ENCODE peak calls at places on chromosomes 12 and 14, in five cellular contexts. Q is fibroblast of mammary gland, C is SIG-M5, R is WTC11, U is SHP77. E is an unnamed sample.

GRCh38 chr12:88897723-88898122 is 317.5 kb upstream of the KITLG start:
- DNase-seq in Q (peak), C (no peak), R (no peak), U (no peak), E (peak)

GRCh38 chr12:87152084-87152483 is 877.1 kb downstream of the C12orf50 start:
- DNase-seq in Q (no peak), C (no peak), R (no peak), U (no peak), E (no peak)

GRCh38 chr14:103016071-103016470 is 41.3 kb downstream of the CDC42BPB start:
- DNase-seq in Q (no peak), C (no peak), R (no peak), U (no peak), E (no peak)

GRCh38 chr14:32738206-32738871 is 200.3 kb upstream of the NPAS3 start:
- DNase-seq in Q (no peak), C (no peak), R (no peak), U (no peak), E (no peak)

GRCh38 chr12:30219047-30219446 is 435.3 kb upstream of the TMTC1 start:
- DNase-seq in Q (peak), C (no peak), R (no peak), U (no peak), E (no peak)

GRCh38 chr12:59155448-59155847 is 235.1 kb upstream of the LRIG3 start:
- DNase-seq in Q (no peak), C (no peak), R (no peak), U (no peak), E (no peak)

GRCh38 chr12:128069359-128069997 is 197.5 kb upstream of the TMEM132C start:
- DNase-seq in Q (peak), C (no peak), R (peak), U (peak), E (peak)

GRCh38 chr14:61104358-61104757 is 123.3 kb downstream of the SLC38A6 start:
- DNase-seq in Q (no peak), C (no peak), R (no peak), U (no peak), E (no peak)

GRCh38 chr12:41141076-41141475 is 47.0 kb upstream of the PDZRN4 start:
- DNase-seq in Q (no peak), C (no peak), R (no peak), U (no peak), E (no peak)

GRCh38 chr12:84969226-84969625 is 56.6 kb upstream of the SLC6A15 start:
- DNase-seq in Q (no peak), C (no peak), R (no peak), U (no peak), E (no peak)

GRCh38 chr12:22529281-22530060 is 14.9 kb downstream of the C2CD5 start:
- DNase-seq in Q (peak), C (no peak), R (no peak), U (peak), E (peak)

GRCh38 chr12:52506858-52507715 is 13.1 kb downstream of the KRT5 start:
- DNase-seq in Q (peak), C (no peak), R (no peak), U (peak), E (peak)

E was measured in EH.